ENCODE peak calls at places on chromosome 10, in five cellular contexts. G, C, O, H and A are unnamed samples.

GRCh38 chr10:122298598-122299301 is 27.7 kb downstream of the BTBD16 start:
- DNase-seq in G (peak; percentile 83), C (peak; percentile 93), O (peak; percentile 89), H (peak; percentile 54), A (peak; percentile 92)

GRCh38 chr10:1063232-1063862 is 7.2 kb downstream of the WDR37 start:
- DNase-seq in G (no peak), C (no peak), O (no peak), H (peak; percentile 42), A (no peak)

GRCh38 chr10:3755440-3756359 is 29.3 kb downstream of the KLF6 start:
- DNase-seq in G (no peak), C (no peak), O (no peak), H (no peak), A (peak; percentile 47)

GRCh38 chr10:94591461-94592205 is 46.0 kb downstream of the HELLS start:
- DNase-seq in G (no peak), C (no peak), O (no peak), H (no peak), A (no peak)

GRCh38 chr10:119207713-119208552 is 562 bp downstream of the GRK5 start:
- DNase-seq in G (peak; percentile 77), C (peak; percentile 54), O (peak; percentile 29), H (peak; percentile 29), A (peak; percentile 87)

GRCh38 chr10:91453535-91453934 is 43.4 kb downstream of the HECTD2 start:
- DNase-seq in G (no peak), C (no peak), O (no peak), H (no peak), A (no peak)

GRCh38 chr10:119754936-119755335 is 29.1 kb downstream of the INPP5F start:
- DNase-seq in G (no peak), C (no peak), O (no peak), H (no peak), A (no peak)

GRCh38 chr10:125114761-125115391 is 45.5 kb downstream of the CTBP2 start:
- DNase-seq in G (peak; percentile 49), C (no peak), O (no peak), H (no peak), A (no peak)

GRCh38 chr10:63133787-63134557 is 844 bp downstream of the NRBF2 start:
- DNase-seq in G (no peak), C (peak; percentile 36), O (peak; percentile 53), H (no peak), A (no peak)